ENCODE peak calls at places on chromosome 13, in seven cellular contexts. U is neural progenitor cell; O is heart right ventricle; I is CD4-positive, alpha-beta T cell; N is psoas muscle; X is tibial nerve; F is endodermal cell. G is an unnamed sample.

GRCh38 chr13:113637262-113638160 is 20.5 kb downstream of the ATP4B start:
- DNase-seq in U (no peak), O (no peak), I (no peak), N (no peak), X (no peak), F (peak), G (peak)

GRCh38 chr13:47120284-47120683 is 223.4 kb upstream of the HTR2A start:
- DNase-seq in U (no peak), O (no peak), I (no peak), N (no peak), X (no peak), F (no peak), G (no peak)

GRCh38 chr13:80881495-80882482 is 540.9 kb upstream of the SPRY2 start:
- DNase-seq in U (no peak), O (no peak), I (no peak), N (no peak), X (no peak), F (no peak), G (no peak)

GRCh38 chr13:36549126-36549702 is 116.9 kb downstream of the CCNA1 start:
- DNase-seq in U (no peak), O (no peak), I (no peak), N (no peak), X (no peak), F (no peak), G (no peak)

GRCh38 chr13:99393791-99394735 is 86.9 kb upstream of the GPR183 start:
- DNase-seq in U (no peak), O (no peak), I (no peak), N (no peak), X (no peak), F (no peak), G (no peak)

GRCh38 chr13:19862511-19863313 is 737 bp downstream of the ZMYM5 start:
- DNase-seq in U (peak), O (peak), I (peak), N (peak), X (no peak), F (peak), G (no peak)

GRCh38 chr13:41117859-41118258 is 14.7 kb downstream of the KBTBD6 start:
- DNase-seq in U (no peak), O (no peak), I (no peak), N (no peak), X (no peak), F (no peak), G (no peak)

GRCh38 chr13:113926951-113927660 is 46.8 kb downstream of the C13orf46 start:
- DNase-seq in U (no peak), O (no peak), I (no peak), N (peak), X (peak), F (peak), G (no peak)

GRCh38 chr13:113207890-113208423 is 512 bp downstream of the PCID2 start:
- DNase-seq in U (peak), O (no peak), I (no peak), N (peak), X (no peak), F (peak), G (no peak)

GRCh38 chr13:21020176-21020575 is 41.2 kb downstream of the LATS2 start:
- DNase-seq in U (no peak), O (no peak), I (no peak), N (no peak), X (no peak), F (peak), G (no peak)

GRCh38 chr13:20125129-20125782 is 35.6 kb downstream of the GJA3 start:
- DNase-seq in U (no peak), O (no peak), I (no peak), N (no peak), X (no peak), F (no peak), G (no peak)

GRCh38 chr13:94988654-94989053 is 276.3 kb upstream of the SOX21 start:
- DNase-seq in U (peak), O (no peak), I (no peak), N (no peak), X (no peak), F (peak), G (no peak)

GRCh38 chr13:21130116-21130515 is 46.2 kb downstream of the SKA3 start:
- DNase-seq in U (peak), O (no peak), I (no peak), N (no peak), X (no peak), F (no peak), G (no peak)

GRCh38 chr13:75372517-75372916 is 109.5 kb downstream of the TBC1D4 start:
- DNase-seq in U (peak), O (peak), I (no peak), N (no peak), X (no peak), F (no peak), G (no peak)

GRCh38 chr13:45807520-45808099 is 43.9 kb downstream of the SIAH3 start:
- DNase-seq in U (peak), O (peak), I (no peak), N (no peak), X (no peak), F (peak), G (no peak)

GRCh38 chr13:22102237-22102636 is 431.4 kb downstream of the FGF9 start:
- DNase-seq in U (no peak), O (no peak), I (no peak), N (no peak), X (no peak), F (no peak), G (no peak)

GRCh38 chr13:69959041-69959440 is 148.6 kb upstream of the ATXN8OS start:
- DNase-seq in U (no peak), O (no peak), I (no peak), N (no peak), X (no peak), F (no peak), G (no peak)

GRCh38 chr13:20873348-20873747 is 29.2 kb downstream of the XPO4 start:
- DNase-seq in U (peak), O (no peak), I (no peak), N (no peak), X (no peak), F (no peak), G (no peak)

DNA sequence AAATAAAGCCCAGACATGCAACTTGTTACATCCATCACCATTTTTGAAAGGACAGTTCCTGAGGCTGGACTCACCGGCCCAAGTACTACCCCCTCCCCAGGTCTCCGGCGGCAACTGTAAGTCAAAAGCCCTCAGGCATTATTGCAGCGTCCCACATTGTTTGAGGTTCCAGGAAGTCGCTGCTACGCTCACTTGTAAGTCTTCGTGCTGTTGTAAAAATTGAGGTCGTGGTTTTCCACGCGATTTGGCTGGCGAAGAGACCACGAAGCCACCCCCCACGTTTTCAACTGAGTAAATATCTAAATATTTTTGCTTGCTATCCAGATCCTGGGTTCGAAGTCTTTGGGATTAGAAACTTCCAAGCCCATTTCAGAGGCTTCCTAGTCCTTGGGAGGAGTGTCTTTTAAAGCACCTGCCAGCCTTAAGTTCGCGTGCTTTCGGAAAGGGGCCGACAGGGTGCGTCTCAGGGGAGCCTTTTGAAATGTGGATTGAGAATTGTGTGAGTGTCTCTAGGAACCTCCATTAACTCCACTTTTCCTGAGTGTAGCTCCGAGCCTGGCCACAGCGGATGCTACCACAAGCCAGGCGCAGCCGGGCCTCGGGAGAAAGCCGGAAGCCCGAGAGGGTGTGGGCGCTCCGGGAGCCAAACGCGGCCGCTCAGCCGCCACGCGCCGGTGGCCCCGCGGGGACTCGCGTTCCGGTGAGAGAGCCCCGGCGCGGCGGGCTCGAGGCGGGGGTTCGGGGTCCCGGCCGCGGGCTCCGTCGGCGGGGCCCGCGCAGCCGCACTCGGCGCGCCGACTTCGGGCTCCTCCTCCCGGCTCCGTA is at the start of gene FNDC3A:
- DNase-seq in U (peak), O (peak), I (peak), N (peak), X (no peak), F (peak), G (peak)
- TF ChIP-seq CTCF in U (peak), O (no peak), I (peak), N (no peak), X (no peak), F (peak), G (no peak)

GRCh38 chr13:44508562-44509062 is 67.5 kb downstream of the TSC22D1 start:
- DNase-seq in U (no peak), O (no peak), I (no peak), N (no peak), X (no peak), F (no peak), G (no peak)
- H3K27ac ChIP-seq in U (peak), O (no peak), I (no peak), N (no peak), X (no peak), F (no peak), G (no peak)

GRCh38 chr13:43316997-43317396 is 293.6 kb downstream of the DNAJC15 start:
- DNase-seq in U (peak), O (peak), I (no peak), N (peak), X (no peak), F (peak), G (no peak)
- TF ChIP-seq CTCF in U (no peak), O (no peak), I (no peak), N (no peak), X (no peak), F (no peak), G (no peak)

DNA sequence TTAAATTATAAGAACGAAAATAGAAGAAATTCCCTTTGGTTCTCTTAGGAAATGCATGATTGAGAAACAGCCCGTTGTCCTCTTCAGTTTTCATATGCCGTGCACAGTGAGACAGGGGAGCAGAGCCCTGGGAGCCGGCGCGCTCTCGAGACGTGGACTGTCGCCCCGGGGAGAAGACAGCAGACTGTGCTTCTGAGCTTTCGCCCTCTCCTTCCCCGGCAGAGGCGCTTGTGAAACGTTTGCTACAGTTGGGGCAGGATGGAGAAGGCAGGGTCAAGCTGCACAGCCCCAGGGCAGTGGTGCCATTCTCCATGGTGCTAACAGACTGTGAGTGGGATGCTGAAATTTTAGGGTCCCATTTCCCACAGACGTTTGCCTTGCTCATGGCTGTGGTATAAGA is 192.2 kb upstream of the KL start:
- DNase-seq in U (no peak), O (no peak), I (no peak), N (no peak), X (no peak), F (no peak), G (no peak)
- H3K27ac ChIP-seq in U (no peak), O (no peak), I (no peak), N (no peak), X (no peak), F (no peak), G (no peak)

GRCh38 chr13:103531278-103531677 is 465.1 kb upstream of the SLC10A2 start:
- DNase-seq in U (no peak), O (no peak), I (no peak), N (no peak), X (no peak), F (no peak), G (no peak)

GRCh38 chr13:103525530-103525929 is 459.3 kb upstream of the SLC10A2 start:
- DNase-seq in U (no peak), O (no peak), I (no peak), N (no peak), X (no peak), F (no peak), G (no peak)

GRCh38 chr13:103523853-103524252 is 457.6 kb upstream of the SLC10A2 start:
- DNase-seq in U (peak), O (no peak), I (no peak), N (no peak), X (no peak), F (no peak), G (no peak)

GRCh38 chr13:103528437-103528836 is 462.2 kb upstream of the SLC10A2 start:
- DNase-seq in U (no peak), O (no peak), I (no peak), N (no peak), X (no peak), F (no peak), G (no peak)
- TF ChIP-seq CTCF in U (no peak), O (no peak), I (no peak), N (no peak), X (no peak), F (no peak), G (no peak)

GRCh38 chr13:43132911-43133310 is 109.5 kb downstream of the DNAJC15 start:
- DNase-seq in U (peak), O (no peak), I (no peak), N (no peak), X (no peak), F (no peak), G (no peak)

GRCh38 chr13:43133792-43134191 is 110.4 kb downstream of the DNAJC15 start:
- DNase-seq in U (no peak), O (no peak), I (no peak), N (no peak), X (no peak), F (peak), G (no peak)

GRCh38 chr13:43134896-43135295 is 111.5 kb downstream of the DNAJC15 start:
- DNase-seq in U (no peak), O (no peak), I (no peak), N (no peak), X (no peak), F (no peak), G (no peak)

GRCh38 chr13:43129511-43130130 is 106.2 kb downstream of the DNAJC15 start:
- DNase-seq in U (no peak), O (no peak), I (no peak), N (no peak), X (no peak), F (no peak), G (no peak)

GRCh38 chr13:43132228-43132627 is 108.8 kb downstream of the DNAJC15 start:
- DNase-seq in U (peak), O (peak), I (no peak), N (no peak), X (no peak), F (peak), G (no peak)
- H3K27ac ChIP-seq in U (no peak), O (no peak), I (no peak), N (no peak), X (no peak), F (no peak), G (no peak)

DNA sequence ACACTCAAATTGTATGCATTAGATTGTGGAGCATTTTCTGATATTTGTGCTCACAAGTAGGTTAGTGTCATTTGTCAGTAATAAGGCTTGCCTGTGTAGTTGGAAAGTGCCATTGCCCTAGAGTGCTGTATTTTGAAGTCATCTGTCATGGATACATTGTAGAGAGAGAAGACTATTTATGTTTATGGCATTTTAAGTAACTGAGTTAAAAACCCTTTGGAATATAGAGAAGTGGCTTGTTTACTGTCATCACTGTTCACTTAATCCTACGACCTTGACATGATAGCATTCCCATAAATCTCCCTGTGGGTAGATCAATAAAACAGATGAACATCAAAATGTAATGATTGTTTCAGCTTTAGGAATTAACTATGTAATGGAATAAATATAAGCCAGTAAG is 110.6 kb downstream of the MAB21L1 start:
- DNase-seq in U (no peak), O (no peak), I (no peak), N (no peak), X (no peak), F (no peak), G (no peak)
- TF ChIP-seq CTCF in U (no peak), O (no peak), I (no peak), N (no peak), X (no peak), F (no peak), G (no peak)

GRCh38 chr13:31044658-31045620 is 112.5 kb downstream of the TEX26 start:
- DNase-seq in U (no peak), O (no peak), I (no peak), N (no peak), X (no peak), F (peak), G (no peak)

GRCh38 chr13:31046711-31047279 is 114.3 kb downstream of the TEX26 start:
- DNase-seq in U (peak), O (peak), I (no peak), N (peak), X (no peak), F (peak), G (no peak)

GRCh38 chr13:31048521-31048920 is 113.2 kb downstream of the HSPH1 start:
- DNase-seq in U (peak), O (no peak), I (no peak), N (no peak), X (no peak), F (peak), G (no peak)

GRCh38 chr13:31043891-31044657 is 111.6 kb downstream of the TEX26 start:
- DNase-seq in U (peak), O (peak), I (peak), N (peak), X (peak), F (peak), G (peak)

GRCh38 chr13:31045621-31046081 is 113.2 kb downstream of the TEX26 start:
- DNase-seq in U (no peak), O (peak), I (peak), N (peak), X (no peak), F (peak), G (no peak)
- H3K27ac ChIP-seq in U (no peak), O (no peak), I (peak), N (peak), X (peak), F (no peak), G (no peak)

GRCh38 chr13:39263033-39263432 is 224.8 kb downstream of the NHLRC3 start:
- DNase-seq in U (peak), O (peak), I (no peak), N (peak), X (peak), F (peak), G (no peak)
- TF ChIP-seq CTCF in U (peak), O (peak), I (peak), N (peak), X (peak), F (peak), G (peak)

GRCh38 chr13:30403491-30403890 is 18.8 kb upstream of the UBE2L5 start:
- DNase-seq in U (no peak), O (no peak), I (no peak), N (no peak), X (no peak), F (no peak), G (no peak)
- H3K27ac ChIP-seq in U (no peak), O (no peak), I (no peak), N (no peak), X (no peak), F (no peak), G (no peak)

G was measured in dorsolateral prefrontal cortex.